ENCODE peak calls at places on chromosomes 12 and 14, in six cellular contexts. I, V, D, T, B and A are unnamed samples.

GRCh38 chr14:36217732-36218131 is 41.2 kb upstream of the PTCSC3 start:
- DNase-seq in I (peak), V (no peak), D (no peak), T (peak), B (no peak), A (no peak)

GRCh38 chr14:54106802-54107377 is 150.3 kb upstream of the BMP4 start:
- DNase-seq in I (no peak), V (no peak), D (no peak), T (no peak), B (peak), A (no peak)

GRCh38 chr12:39102474-39103209 is 197.3 kb upstream of the CPNE8 start:
- DNase-seq in I (no peak), V (no peak), D (no peak), T (no peak), B (no peak), A (no peak)

GRCh38 chr14:65330416-65330815 is 82.1 kb upstream of the FUT8 start:
- DNase-seq in I (no peak), V (no peak), D (no peak), T (no peak), B (no peak), A (no peak)

GRCh38 chr12:113049976-113050742 is 6.4 kb upstream of the DTX1 start:
- DNase-seq in I (no peak), V (no peak), D (peak), T (peak), B (peak), A (no peak)

GRCh38 chr12:12008931-12009611 is 61.7 kb upstream of the BCL2L14 start:
- DNase-seq in I (peak), V (no peak), D (no peak), T (no peak), B (peak), A (peak)

GRCh38 chr12:27344246-27344645 is 11.6 kb downstream of the BMAL2 start:
- DNase-seq in I (no peak), V (no peak), D (no peak), T (no peak), B (no peak), A (no peak)

GRCh38 chr12:6218526-6218925 is 18.3 kb downstream of the CD9 start:
- DNase-seq in I (no peak), V (no peak), D (no peak), T (no peak), B (no peak), A (no peak)

GRCh38 chr12:86256169-86256568 is at the start of gene MGAT4C:
- DNase-seq in I (no peak), V (no peak), D (no peak), T (no peak), B (no peak), A (no peak)

GRCh38 chr14:93049295-93049694 is 66.4 kb downstream of the ITPK1 start:
- DNase-seq in I (no peak), V (no peak), D (no peak), T (no peak), B (no peak), A (no peak)

GRCh38 chr12:68450947-68451260 is 118.7 kb upstream of the MDM1 start:
- DNase-seq in I (no peak), V (no peak), D (no peak), T (no peak), B (no peak), A (peak)

GRCh38 chr12:64459388-64460024 is 7.6 kb downstream of the TBK1 start:
- DNase-seq in I (no peak), V (no peak), D (no peak), T (no peak), B (peak), A (peak)

GRCh38 chr12:110689601-110690430 is 901 bp upstream of the HVCN1 start:
- DNase-seq in I (no peak), V (no peak), D (no peak), T (no peak), B (peak), A (peak)

GRCh38 chr12:121162985-121163384 is 30.3 kb downstream of the P2RX7 start:
- DNase-seq in I (no peak), V (no peak), D (no peak), T (no peak), B (no peak), A (no peak)

GRCh38 chr12:105020241-105020962 is 34.3 kb downstream of the NOPCHAP1 start:
- DNase-seq in I (peak), V (no peak), D (no peak), T (no peak), B (peak), A (no peak)

GRCh38 chr12:114858388-114859146 is 174.6 kb upstream of the TBX3 start:
- DNase-seq in I (no peak), V (no peak), D (no peak), T (no peak), B (peak), A (no peak)

GRCh38 chr12:130200445-130200844 is 38.2 kb downstream of the FZD10 start:
- DNase-seq in I (no peak), V (no peak), D (no peak), T (no peak), B (no peak), A (no peak)

GRCh38 chr12:15534870-15535269 is 212.6 kb downstream of the PTPRO start:
- DNase-seq in I (no peak), V (peak), D (no peak), T (no peak), B (no peak), A (no peak)

GRCh38 chr14:90368946-90369721 is 27.7 kb upstream of the CALM1 start:
- DNase-seq in I (no peak), V (no peak), D (peak), T (no peak), B (no peak), A (no peak)

GRCh38 chr14:99809864-99810854 is 16.9 kb downstream of the EML1 start:
- DNase-seq in I (no peak), V (peak), D (peak), T (no peak), B (no peak), A (no peak)

GRCh38 chr12:120292411-120292660 is 633 bp upstream of the RNU4-2 start:
- DNase-seq in I (no peak), V (no peak), D (no peak), T (no peak), B (no peak), A (no peak)

GRCh38 chr14:31854508-31855075 is 222.5 kb upstream of the ARHGAP5 start:
- DNase-seq in I (no peak), V (no peak), D (no peak), T (no peak), B (no peak), A (no peak)

GRCh38 chr12:105740970-105741725 is 397.6 kb downstream of the NUAK1 start:
- DNase-seq in I (no peak), V (no peak), D (peak), T (no peak), B (no peak), A (no peak)

DNA sequence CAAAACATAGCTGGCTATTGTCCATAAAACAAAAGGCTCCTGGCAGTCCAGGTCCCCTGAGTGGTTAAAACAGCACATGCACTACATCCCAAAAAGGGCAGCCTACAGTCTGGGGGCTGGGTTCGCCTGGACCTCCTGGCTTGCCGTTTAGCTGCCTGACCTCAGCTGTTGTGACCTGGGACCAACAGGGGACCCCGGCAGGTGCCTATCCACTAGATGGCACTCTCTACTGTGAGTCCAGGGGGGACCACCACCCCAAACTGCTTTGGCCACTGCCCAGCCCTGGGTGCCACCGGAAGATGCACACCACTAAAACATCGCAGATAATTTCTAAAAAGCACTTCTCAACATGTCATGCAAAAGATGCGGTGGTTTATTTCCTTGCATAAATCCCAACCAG is 2.9 kb upstream of the RTL1 start:
- DNase-seq in I (no peak), V (no peak), D (no peak), T (no peak), B (peak), A (peak)
- TF ChIP-seq CTCF in I (no peak), V (no peak), D (peak), T (no peak), B (peak), A (no peak)

GRCh38 chr14:69317780-69318179 is 57.8 kb downstream of the GALNT16 start:
- DNase-seq in I (peak), V (peak), D (no peak), T (peak), B (no peak), A (peak)

GRCh38 chr14:69317392-69317755 is 57.4 kb downstream of the GALNT16 start:
- DNase-seq in I (no peak), V (no peak), D (no peak), T (no peak), B (no peak), A (no peak)

GRCh38 chr14:69318901-69319475 is 59.0 kb downstream of the GALNT16 start:
- DNase-seq in I (no peak), V (no peak), D (no peak), T (peak), B (no peak), A (no peak)

GRCh38 chr14:69316449-69317391 is 56.8 kb downstream of the GALNT16 start:
- DNase-seq in I (peak), V (peak), D (no peak), T (peak), B (no peak), A (no peak)

DNA sequence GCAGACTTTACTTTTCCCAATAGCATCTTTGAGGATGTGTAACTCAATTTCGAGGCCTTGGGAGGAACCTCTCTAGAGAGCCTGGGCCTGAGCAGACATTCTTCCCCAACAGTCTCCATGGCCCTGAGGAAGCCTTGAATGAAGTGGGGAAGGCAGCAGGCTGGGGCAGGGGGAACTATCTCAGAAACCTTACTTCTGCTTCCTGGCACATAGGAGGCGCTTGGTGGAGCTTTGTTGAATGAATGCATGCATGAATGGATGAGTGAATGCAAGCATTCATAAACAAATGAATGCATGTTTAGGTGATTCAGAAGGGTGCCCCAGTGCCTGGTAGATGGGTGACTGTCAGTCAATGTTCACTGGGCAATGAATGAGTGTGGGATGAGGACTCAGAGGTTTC is 58.3 kb downstream of the GALNT16 start:
- DNase-seq in I (no peak), V (no peak), D (no peak), T (peak), B (no peak), A (peak)
- TF ChIP-seq CTCF in I (no peak), V (no peak), D (no peak), T (no peak), B (no peak), A (no peak)

DNA sequence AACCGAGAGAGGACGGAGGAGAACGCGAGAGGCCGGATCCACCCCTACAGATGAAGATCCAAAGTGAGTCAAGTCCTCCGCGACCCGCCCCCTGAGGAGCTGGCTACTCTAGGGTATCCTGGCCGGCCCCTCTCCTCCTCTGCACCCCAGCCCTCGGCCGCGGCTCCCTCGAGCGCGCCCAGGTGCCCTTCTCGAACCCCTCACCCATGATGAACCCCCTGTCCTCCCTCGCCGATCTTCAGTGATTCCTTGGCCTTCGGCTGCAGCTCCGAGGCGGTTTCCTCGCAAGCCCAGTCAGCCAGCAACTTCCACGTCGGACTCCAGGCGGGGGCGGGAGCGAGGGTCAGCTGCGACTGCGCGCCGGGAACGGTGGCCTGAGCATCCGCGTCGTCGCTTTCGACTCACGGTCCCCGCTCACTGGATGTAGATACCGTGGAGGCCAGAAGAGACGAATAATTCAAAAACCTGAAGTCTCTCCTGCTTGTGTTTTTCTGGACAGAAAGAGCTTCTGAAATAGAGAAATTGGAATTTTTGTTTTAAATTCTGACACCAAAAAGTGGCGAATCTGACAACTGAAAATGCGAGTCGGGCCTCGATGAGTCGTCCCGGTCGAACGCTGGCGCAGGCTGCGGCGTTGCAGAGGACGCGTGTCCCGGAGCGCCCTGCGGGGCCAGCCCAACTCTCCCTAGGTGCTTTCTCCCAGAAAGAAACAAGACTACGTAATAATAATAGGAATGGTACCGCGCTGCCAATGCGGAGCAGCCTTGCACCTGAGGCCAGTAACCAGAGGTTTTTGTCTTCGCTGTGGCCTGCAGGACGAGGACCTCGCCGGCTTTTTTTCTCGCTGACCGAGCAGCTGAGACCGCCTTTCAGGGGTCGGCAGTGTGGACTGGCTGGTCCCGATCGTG is at the start of gene ARL1:
- DNase-seq in I (peak), V (peak), D (peak), T (peak), B (peak), A (peak)
- TF ChIP-seq CTCF in I (no peak), V (no peak), D (no peak), T (peak), B (no peak), A (no peak)

GRCh38 chr12:29242921-29243431 is 93.9 kb downstream of the FAR2 start:
- DNase-seq in I (peak), V (no peak), D (no peak), T (no peak), B (no peak), A (no peak)

GRCh38 chr12:29240441-29240840 is 91.4 kb downstream of the FAR2 start:
- DNase-seq in I (no peak), V (no peak), D (no peak), T (no peak), B (no peak), A (no peak)

GRCh38 chr12:29239336-29239735 is 90.3 kb downstream of the FAR2 start:
- DNase-seq in I (no peak), V (no peak), D (no peak), T (no peak), B (no peak), A (no peak)

GRCh38 chr12:29238822-29239291 is 89.8 kb downstream of the FAR2 start:
- DNase-seq in I (no peak), V (no peak), D (no peak), T (no peak), B (no peak), A (no peak)

GRCh38 chr12:29241821-29242591 is 92.9 kb downstream of the FAR2 start:
- DNase-seq in I (peak), V (peak), D (peak), T (no peak), B (peak), A (peak)
- TF ChIP-seq CTCF in I (no peak), V (peak), D (peak), T (peak), B (no peak), A (no peak)

GRCh38 chr14:68666899-68667298 is 126.0 kb downstream of the ZFP36L1 start:
- DNase-seq in I (no peak), V (no peak), D (no peak), T (no peak), B (no peak), A (no peak)
- TF ChIP-seq CTCF in I (no peak), V (no peak), D (no peak), T (no peak), B (no peak), A (no peak)

GRCh38 chr14:96170961-96171592 is 33.6 kb upstream of the BDKRB2 start:
- DNase-seq in I (no peak), V (peak), D (no peak), T (no peak), B (no peak), A (no peak)
- TF ChIP-seq CTCF in I (no peak), V (no peak), D (no peak), T (no peak), B (no peak), A (no peak)

GRCh38 chr12:108518101-108518715 is 3.1 kb downstream of the FICD start:
- DNase-seq in I (no peak), V (no peak), D (no peak), T (no peak), B (no peak), A (no peak)

GRCh38 chr12:108514973-108515814 is at the start of gene FICD:
- DNase-seq in I (peak), V (peak), D (peak), T (peak), B (peak), A (peak)

GRCh38 chr12:108517288-108518100 is 2.4 kb downstream of the FICD start:
- DNase-seq in I (no peak), V (no peak), D (no peak), T (no peak), B (no peak), A (no peak)

GRCh38 chr12:108515916-108516315 is 839 bp downstream of the FICD start:
- DNase-seq in I (no peak), V (no peak), D (no peak), T (no peak), B (no peak), A (no peak)

GRCh38 chr12:108516511-108517275 is 1.6 kb downstream of the FICD start:
- DNase-seq in I (no peak), V (no peak), D (no peak), T (no peak), B (peak), A (no peak)
- TF ChIP-seq CTCF in I (no peak), V (no peak), D (peak), T (no peak), B (peak), A (no peak)

GRCh38 chr12:123384318-123384993 is 524 bp downstream of the KMT5A start:
- DNase-seq in I (peak), V (no peak), D (no peak), T (no peak), B (peak), A (no peak)
- TF ChIP-seq CTCF in I (no peak), V (no peak), D (no peak), T (no peak), B (no peak), A (peak)

DNA sequence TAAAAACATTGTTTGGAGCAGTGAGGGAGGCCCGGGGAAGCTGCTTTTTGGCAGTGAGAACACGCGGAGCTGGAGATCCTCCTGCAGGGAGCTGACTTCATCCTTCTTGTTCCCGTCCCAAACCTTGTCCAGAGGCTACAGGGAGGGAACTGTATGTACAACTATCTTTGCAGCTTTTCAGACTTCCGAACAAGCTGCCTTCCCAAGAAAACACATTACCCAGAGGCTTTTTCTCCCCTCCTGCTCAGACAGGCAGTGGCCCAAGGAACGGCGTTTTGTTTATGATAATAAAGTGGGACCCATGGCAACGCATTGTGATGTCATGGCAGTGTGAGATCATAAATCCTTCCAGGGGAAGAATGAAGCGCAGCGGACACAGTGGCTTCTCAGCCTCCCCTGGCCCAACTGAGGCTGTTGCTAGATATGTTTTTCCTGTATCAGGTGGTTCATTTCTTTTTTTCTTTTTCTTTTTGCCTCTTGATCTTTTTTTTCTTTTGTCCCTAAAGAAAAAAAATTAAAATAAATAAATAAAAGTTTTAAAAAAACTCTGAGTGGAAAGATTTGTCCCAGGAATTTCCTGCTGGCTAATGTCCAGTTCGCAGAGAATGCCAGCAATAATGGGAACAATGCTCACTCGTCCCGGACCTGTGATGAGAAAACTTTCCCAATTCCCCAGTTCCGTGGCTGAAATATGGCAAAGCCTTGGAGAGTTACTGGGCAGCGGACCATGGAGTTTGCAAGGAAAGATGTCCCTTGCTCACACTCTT is 103.5 kb upstream of the MAP1LC3B2 start:
- DNase-seq in I (peak), V (peak), D (peak), T (no peak), B (peak), A (no peak)
- TF ChIP-seq CTCF in I (no peak), V (no peak), D (no peak), T (no peak), B (no peak), A (no peak)